ENCODE peak calls at places on chromosomes 16 and 17, in eight cellular contexts. One of them, this sample, is unnamed.
A peak's percentile ranks its signal among the peaks of the same experiment; 100 is the strongest.

GRCh38 chr17:50708050-50709000 is 611 bp upstream of the ANKRD40 start:
- DNase-seq in stimulated activated CD8-positive, alpha-beta memory T cell treated with anti-CD3 and anti-CD28 coated beads, Interleukin-4, amount 100 ng/mL, for 24 hours: no peak
- DNase-seq in T-helper 22 cell: no peak
- DNase-seq in body of pancreas: no peak
- DNase-seq in fibroblast of mammary gland: no peak
- DNase-seq in activated T-helper 1 cell treated with anti-CD3 and anti-CD28 coated beads, Interleukin-12 subunit alpha, Interleukin-12 subunit beta, Interleukin-2, Interleukin-4 antibody, amounts not matched to agents 30 ng/mL and 10 ng/mL and 1 ng/mL, durations not matched to agents 14 hours and 24 hours and 36 hours: no peak
- DNase-seq in small intestine: peak; percentile 31
- DNase-seq in activated CD4-positive, alpha-beta T cell treated with anti-CD3 and anti-CD28 coated beads, Interleukin-2, amount 50 U/mL, for 1 hour: no peak
- DNase-seq in this sample: no peak

GRCh38 chr17:63490321-63490720 is 13.5 kb downstream of the ACE start:
- DNase-seq in stimulated activated CD8-positive, alpha-beta memory T cell treated with anti-CD3 and anti-CD28 coated beads, Interleukin-4, amount 100 ng/mL, for 24 hours: no peak
- DNase-seq in T-helper 22 cell: no peak
- DNase-seq in body of pancreas: peak; percentile 31
- DNase-seq in fibroblast of mammary gland: no peak
- DNase-seq in activated T-helper 1 cell treated with anti-CD3 and anti-CD28 coated beads, Interleukin-12 subunit alpha, Interleukin-12 subunit beta, Interleukin-2, Interleukin-4 antibody, amounts not matched to agents 30 ng/mL and 10 ng/mL and 1 ng/mL, durations not matched to agents 14 hours and 24 hours and 36 hours: no peak
- DNase-seq in small intestine: no peak
- DNase-seq in activated CD4-positive, alpha-beta T cell treated with anti-CD3 and anti-CD28 coated beads, Interleukin-2, amount 50 U/mL, for 1 hour: no peak
- DNase-seq in this sample: no peak

GRCh38 chr17:66387391-66387981 is 85.1 kb downstream of the PRKCA start:
- DNase-seq in stimulated activated CD8-positive, alpha-beta memory T cell treated with anti-CD3 and anti-CD28 coated beads, Interleukin-4, amount 100 ng/mL, for 24 hours: no peak
- DNase-seq in T-helper 22 cell: no peak
- DNase-seq in body of pancreas: no peak
- DNase-seq in fibroblast of mammary gland: no peak
- DNase-seq in activated T-helper 1 cell treated with anti-CD3 and anti-CD28 coated beads, Interleukin-12 subunit alpha, Interleukin-12 subunit beta, Interleukin-2, Interleukin-4 antibody, amounts not matched to agents 30 ng/mL and 10 ng/mL and 1 ng/mL, durations not matched to agents 14 hours and 24 hours and 36 hours: no peak
- DNase-seq in small intestine: no peak
- DNase-seq in activated CD4-positive, alpha-beta T cell treated with anti-CD3 and anti-CD28 coated beads, Interleukin-2, amount 50 U/mL, for 1 hour: no peak
- DNase-seq in this sample: no peak

GRCh38 chr17:1511290-1511689 is 5.1 kb downstream of the INPP5K start:
- DNase-seq in stimulated activated CD8-positive, alpha-beta memory T cell treated with anti-CD3 and anti-CD28 coated beads, Interleukin-4, amount 100 ng/mL, for 24 hours: no peak
- DNase-seq in T-helper 22 cell: no peak
- DNase-seq in body of pancreas: no peak
- DNase-seq in fibroblast of mammary gland: no peak
- DNase-seq in activated T-helper 1 cell treated with anti-CD3 and anti-CD28 coated beads, Interleukin-12 subunit alpha, Interleukin-12 subunit beta, Interleukin-2, Interleukin-4 antibody, amounts not matched to agents 30 ng/mL and 10 ng/mL and 1 ng/mL, durations not matched to agents 14 hours and 24 hours and 36 hours: no peak
- DNase-seq in small intestine: no peak
- DNase-seq in activated CD4-positive, alpha-beta T cell treated with anti-CD3 and anti-CD28 coated beads, Interleukin-2, amount 50 U/mL, for 1 hour: no peak
- DNase-seq in this sample: peak; percentile 32

GRCh38 chr17:66673668-66674276 is 161.1 kb upstream of the CACNG5 start:
- DNase-seq in stimulated activated CD8-positive, alpha-beta memory T cell treated with anti-CD3 and anti-CD28 coated beads, Interleukin-4, amount 100 ng/mL, for 24 hours: no peak
- DNase-seq in T-helper 22 cell: peak; percentile 40
- DNase-seq in body of pancreas: peak; percentile 51
- DNase-seq in fibroblast of mammary gland: peak; percentile 69
- DNase-seq in activated T-helper 1 cell treated with anti-CD3 and anti-CD28 coated beads, Interleukin-12 subunit alpha, Interleukin-12 subunit beta, Interleukin-2, Interleukin-4 antibody, amounts not matched to agents 30 ng/mL and 10 ng/mL and 1 ng/mL, durations not matched to agents 14 hours and 24 hours and 36 hours: peak; percentile 44
- DNase-seq in small intestine: peak; percentile 74
- DNase-seq in activated CD4-positive, alpha-beta T cell treated with anti-CD3 and anti-CD28 coated beads, Interleukin-2, amount 50 U/mL, for 1 hour: peak; percentile 51
- DNase-seq in this sample: peak; percentile 57

GRCh38 chr17:4492762-4493561 is 5.7 kb upstream of the SPNS2 start:
- DNase-seq in stimulated activated CD8-positive, alpha-beta memory T cell treated with anti-CD3 and anti-CD28 coated beads, Interleukin-4, amount 100 ng/mL, for 24 hours: no peak
- DNase-seq in T-helper 22 cell: no peak
- DNase-seq in body of pancreas: peak; percentile 38
- DNase-seq in fibroblast of mammary gland: peak; percentile 30
- DNase-seq in activated T-helper 1 cell treated with anti-CD3 and anti-CD28 coated beads, Interleukin-12 subunit alpha, Interleukin-12 subunit beta, Interleukin-2, Interleukin-4 antibody, amounts not matched to agents 30 ng/mL and 10 ng/mL and 1 ng/mL, durations not matched to agents 14 hours and 24 hours and 36 hours: peak; percentile 24
- DNase-seq in small intestine: peak; percentile 84
- DNase-seq in activated CD4-positive, alpha-beta T cell treated with anti-CD3 and anti-CD28 coated beads, Interleukin-2, amount 50 U/mL, for 1 hour: no peak
- DNase-seq in this sample: peak; percentile 72

GRCh38 chr17:58786586-58787295 is 31.1 kb downstream of the PPM1E start:
- DNase-seq in stimulated activated CD8-positive, alpha-beta memory T cell treated with anti-CD3 and anti-CD28 coated beads, Interleukin-4, amount 100 ng/mL, for 24 hours: no peak
- DNase-seq in T-helper 22 cell: no peak
- DNase-seq in body of pancreas: peak; percentile 36
- DNase-seq in fibroblast of mammary gland: peak; percentile 54
- DNase-seq in activated T-helper 1 cell treated with anti-CD3 and anti-CD28 coated beads, Interleukin-12 subunit alpha, Interleukin-12 subunit beta, Interleukin-2, Interleukin-4 antibody, amounts not matched to agents 30 ng/mL and 10 ng/mL and 1 ng/mL, durations not matched to agents 14 hours and 24 hours and 36 hours: no peak
- DNase-seq in small intestine: peak; percentile 19
- DNase-seq in activated CD4-positive, alpha-beta T cell treated with anti-CD3 and anti-CD28 coated beads, Interleukin-2, amount 50 U/mL, for 1 hour: no peak
- DNase-seq in this sample: no peak

GRCh38 chr16:85649978-85650863 is 37.1 kb downstream of the GSE1 start:
- DNase-seq in stimulated activated CD8-positive, alpha-beta memory T cell treated with anti-CD3 and anti-CD28 coated beads, Interleukin-4, amount 100 ng/mL, for 24 hours: no peak
- DNase-seq in T-helper 22 cell: no peak
- DNase-seq in body of pancreas: no peak
- DNase-seq in fibroblast of mammary gland: no peak
- DNase-seq in activated T-helper 1 cell treated with anti-CD3 and anti-CD28 coated beads, Interleukin-12 subunit alpha, Interleukin-12 subunit beta, Interleukin-2, Interleukin-4 antibody, amounts not matched to agents 30 ng/mL and 10 ng/mL and 1 ng/mL, durations not matched to agents 14 hours and 24 hours and 36 hours: no peak
- DNase-seq in small intestine: no peak
- DNase-seq in activated CD4-positive, alpha-beta T cell treated with anti-CD3 and anti-CD28 coated beads, Interleukin-2, amount 50 U/mL, for 1 hour: no peak
- DNase-seq in this sample: no peak

GRCh38 chr17:946510-947236 is 32.9 kb downstream of the NXN start:
- DNase-seq in stimulated activated CD8-positive, alpha-beta memory T cell treated with anti-CD3 and anti-CD28 coated beads, Interleukin-4, amount 100 ng/mL, for 24 hours: no peak
- DNase-seq in T-helper 22 cell: no peak
- DNase-seq in body of pancreas: no peak
- DNase-seq in fibroblast of mammary gland: no peak
- DNase-seq in activated T-helper 1 cell treated with anti-CD3 and anti-CD28 coated beads, Interleukin-12 subunit alpha, Interleukin-12 subunit beta, Interleukin-2, Interleukin-4 antibody, amounts not matched to agents 30 ng/mL and 10 ng/mL and 1 ng/mL, durations not matched to agents 14 hours and 24 hours and 36 hours: no peak
- DNase-seq in small intestine: no peak
- DNase-seq in activated CD4-positive, alpha-beta T cell treated with anti-CD3 and anti-CD28 coated beads, Interleukin-2, amount 50 U/mL, for 1 hour: no peak
- DNase-seq in this sample: no peak

GRCh38 chr17:78325076-78325712 is 34.7 kb downstream of the SOCS3 start:
- DNase-seq in stimulated activated CD8-positive, alpha-beta memory T cell treated with anti-CD3 and anti-CD28 coated beads, Interleukin-4, amount 100 ng/mL, for 24 hours: no peak
- DNase-seq in T-helper 22 cell: no peak
- DNase-seq in body of pancreas: peak; percentile 50
- DNase-seq in fibroblast of mammary gland: peak; percentile 82
- DNase-seq in activated T-helper 1 cell treated with anti-CD3 and anti-CD28 coated beads, Interleukin-12 subunit alpha, Interleukin-12 subunit beta, Interleukin-2, Interleukin-4 antibody, amounts not matched to agents 30 ng/mL and 10 ng/mL and 1 ng/mL, durations not matched to agents 14 hours and 24 hours and 36 hours: no peak
- DNase-seq in small intestine: no peak
- DNase-seq in activated CD4-positive, alpha-beta T cell treated with anti-CD3 and anti-CD28 coated beads, Interleukin-2, amount 50 U/mL, for 1 hour: no peak
- DNase-seq in this sample: peak; percentile 49

GRCh38 chr16:23998771-23999170 is 163.0 kb downstream of the PRKCB start:
- DNase-seq in stimulated activated CD8-positive, alpha-beta memory T cell treated with anti-CD3 and anti-CD28 coated beads, Interleukin-4, amount 100 ng/mL, for 24 hours: no peak
- DNase-seq in T-helper 22 cell: no peak
- DNase-seq in body of pancreas: no peak
- DNase-seq in fibroblast of mammary gland: no peak
- DNase-seq in activated T-helper 1 cell treated with anti-CD3 and anti-CD28 coated beads, Interleukin-12 subunit alpha, Interleukin-12 subunit beta, Interleukin-2, Interleukin-4 antibody, amounts not matched to agents 30 ng/mL and 10 ng/mL and 1 ng/mL, durations not matched to agents 14 hours and 24 hours and 36 hours: no peak
- DNase-seq in small intestine: no peak
- DNase-seq in activated CD4-positive, alpha-beta T cell treated with anti-CD3 and anti-CD28 coated beads, Interleukin-2, amount 50 U/mL, for 1 hour: no peak
- DNase-seq in this sample: no peak

GRCh38 chr16:86668136-86668535 is 89.8 kb downstream of the FOXL1 start:
- DNase-seq in stimulated activated CD8-positive, alpha-beta memory T cell treated with anti-CD3 and anti-CD28 coated beads, Interleukin-4, amount 100 ng/mL, for 24 hours: no peak
- DNase-seq in T-helper 22 cell: no peak
- DNase-seq in body of pancreas: no peak
- DNase-seq in fibroblast of mammary gland: peak; percentile 84
- DNase-seq in activated T-helper 1 cell treated with anti-CD3 and anti-CD28 coated beads, Interleukin-12 subunit alpha, Interleukin-12 subunit beta, Interleukin-2, Interleukin-4 antibody, amounts not matched to agents 30 ng/mL and 10 ng/mL and 1 ng/mL, durations not matched to agents 14 hours and 24 hours and 36 hours: no peak
- DNase-seq in small intestine: no peak
- DNase-seq in activated CD4-positive, alpha-beta T cell treated with anti-CD3 and anti-CD28 coated beads, Interleukin-2, amount 50 U/mL, for 1 hour: no peak
- DNase-seq in this sample: no peak

GRCh38 chr17:31538080-31538762 is 146.7 kb downstream of the RAB11FIP4 start:
- DNase-seq in stimulated activated CD8-positive, alpha-beta memory T cell treated with anti-CD3 and anti-CD28 coated beads, Interleukin-4, amount 100 ng/mL, for 24 hours: no peak
- DNase-seq in T-helper 22 cell: no peak
- DNase-seq in body of pancreas: no peak
- DNase-seq in fibroblast of mammary gland: no peak
- DNase-seq in activated T-helper 1 cell treated with anti-CD3 and anti-CD28 coated beads, Interleukin-12 subunit alpha, Interleukin-12 subunit beta, Interleukin-2, Interleukin-4 antibody, amounts not matched to agents 30 ng/mL and 10 ng/mL and 1 ng/mL, durations not matched to agents 14 hours and 24 hours and 36 hours: no peak
- DNase-seq in small intestine: no peak
- DNase-seq in activated CD4-positive, alpha-beta T cell treated with anti-CD3 and anti-CD28 coated beads, Interleukin-2, amount 50 U/mL, for 1 hour: no peak
- DNase-seq in this sample: peak; percentile 66

GRCh38 chr17:42519546-42520444 is 16.2 kb upstream of the NAGLU start:
- DNase-seq in stimulated activated CD8-positive, alpha-beta memory T cell treated with anti-CD3 and anti-CD28 coated beads, Interleukin-4, amount 100 ng/mL, for 24 hours: no peak
- DNase-seq in T-helper 22 cell: no peak
- DNase-seq in body of pancreas: peak; percentile 81
- DNase-seq in fibroblast of mammary gland: peak; percentile 98
- DNase-seq in activated T-helper 1 cell treated with anti-CD3 and anti-CD28 coated beads, Interleukin-12 subunit alpha, Interleukin-12 subunit beta, Interleukin-2, Interleukin-4 antibody, amounts not matched to agents 30 ng/mL and 10 ng/mL and 1 ng/mL, durations not matched to agents 14 hours and 24 hours and 36 hours: no peak
- DNase-seq in small intestine: peak; percentile 45
- DNase-seq in activated CD4-positive, alpha-beta T cell treated with anti-CD3 and anti-CD28 coated beads, Interleukin-2, amount 50 U/mL, for 1 hour: no peak
- DNase-seq in this sample: peak; percentile 85

GRCh38 chr17:8148560-8148959 is 3.6 kb downstream of the PER1 start:
- DNase-seq in stimulated activated CD8-positive, alpha-beta memory T cell treated with anti-CD3 and anti-CD28 coated beads, Interleukin-4, amount 100 ng/mL, for 24 hours: no peak
- DNase-seq in T-helper 22 cell: no peak
- DNase-seq in body of pancreas: no peak
- DNase-seq in fibroblast of mammary gland: no peak
- DNase-seq in activated T-helper 1 cell treated with anti-CD3 and anti-CD28 coated beads, Interleukin-12 subunit alpha, Interleukin-12 subunit beta, Interleukin-2, Interleukin-4 antibody, amounts not matched to agents 30 ng/mL and 10 ng/mL and 1 ng/mL, durations not matched to agents 14 hours and 24 hours and 36 hours: no peak
- DNase-seq in small intestine: no peak
- DNase-seq in activated CD4-positive, alpha-beta T cell treated with anti-CD3 and anti-CD28 coated beads, Interleukin-2, amount 50 U/mL, for 1 hour: no peak
- DNase-seq in this sample: no peak

GRCh38 chr17:6684460-6684783 is 28.7 kb downstream of the SLC13A5 start:
- DNase-seq in stimulated activated CD8-positive, alpha-beta memory T cell treated with anti-CD3 and anti-CD28 coated beads, Interleukin-4, amount 100 ng/mL, for 24 hours: no peak
- DNase-seq in T-helper 22 cell: no peak
- DNase-seq in body of pancreas: no peak
- DNase-seq in fibroblast of mammary gland: no peak
- DNase-seq in activated T-helper 1 cell treated with anti-CD3 and anti-CD28 coated beads, Interleukin-12 subunit alpha, Interleukin-12 subunit beta, Interleukin-2, Interleukin-4 antibody, amounts not matched to agents 30 ng/mL and 10 ng/mL and 1 ng/mL, durations not matched to agents 14 hours and 24 hours and 36 hours: no peak
- DNase-seq in small intestine: no peak
- DNase-seq in activated CD4-positive, alpha-beta T cell treated with anti-CD3 and anti-CD28 coated beads, Interleukin-2, amount 50 U/mL, for 1 hour: no peak
- DNase-seq in this sample: no peak

GRCh38 chr17:77919276-77919675 is 39.2 kb upstream of the TNRC6C start:
- DNase-seq in stimulated activated CD8-positive, alpha-beta memory T cell treated with anti-CD3 and anti-CD28 coated beads, Interleukin-4, amount 100 ng/mL, for 24 hours: no peak
- DNase-seq in T-helper 22 cell: no peak
- DNase-seq in body of pancreas: no peak
- DNase-seq in fibroblast of mammary gland: no peak
- DNase-seq in activated T-helper 1 cell treated with anti-CD3 and anti-CD28 coated beads, Interleukin-12 subunit alpha, Interleukin-12 subunit beta, Interleukin-2, Interleukin-4 antibody, amounts not matched to agents 30 ng/mL and 10 ng/mL and 1 ng/mL, durations not matched to agents 14 hours and 24 hours and 36 hours: no peak
- DNase-seq in small intestine: no peak
- DNase-seq in activated CD4-positive, alpha-beta T cell treated with anti-CD3 and anti-CD28 coated beads, Interleukin-2, amount 50 U/mL, for 1 hour: no peak
- DNase-seq in this sample: no peak

GRCh38 chr17:31052187-31052889 is 42.4 kb upstream of the NF1 start:
- DNase-seq in stimulated activated CD8-positive, alpha-beta memory T cell treated with anti-CD3 and anti-CD28 coated beads, Interleukin-4, amount 100 ng/mL, for 24 hours: no peak
- DNase-seq in T-helper 22 cell: no peak
- DNase-seq in body of pancreas: peak; percentile 62
- DNase-seq in fibroblast of mammary gland: peak; percentile 98
- DNase-seq in activated T-helper 1 cell treated with anti-CD3 and anti-CD28 coated beads, Interleukin-12 subunit alpha, Interleukin-12 subunit beta, Interleukin-2, Interleukin-4 antibody, amounts not matched to agents 30 ng/mL and 10 ng/mL and 1 ng/mL, durations not matched to agents 14 hours and 24 hours and 36 hours: no peak
- DNase-seq in small intestine: no peak
- DNase-seq in activated CD4-positive, alpha-beta T cell treated with anti-CD3 and anti-CD28 coated beads, Interleukin-2, amount 50 U/mL, for 1 hour: no peak
- DNase-seq in this sample: no peak

GRCh38 chr16:87314990-87315420 is 2.2 kb downstream of the C16orf95 start:
- DNase-seq in stimulated activated CD8-positive, alpha-beta memory T cell treated with anti-CD3 and anti-CD28 coated beads, Interleukin-4, amount 100 ng/mL, for 24 hours: no peak
- DNase-seq in T-helper 22 cell: no peak
- DNase-seq in body of pancreas: no peak
- DNase-seq in fibroblast of mammary gland: no peak
- DNase-seq in activated T-helper 1 cell treated with anti-CD3 and anti-CD28 coated beads, Interleukin-12 subunit alpha, Interleukin-12 subunit beta, Interleukin-2, Interleukin-4 antibody, amounts not matched to agents 30 ng/mL and 10 ng/mL and 1 ng/mL, durations not matched to agents 14 hours and 24 hours and 36 hours: no peak
- DNase-seq in small intestine: no peak
- DNase-seq in activated CD4-positive, alpha-beta T cell treated with anti-CD3 and anti-CD28 coated beads, Interleukin-2, amount 50 U/mL, for 1 hour: no peak
- DNase-seq in this sample: no peak

GRCh38 chr16:8878523-8878911 is 3.6 kb upstream of the LITAFD start:
- DNase-seq in stimulated activated CD8-positive, alpha-beta memory T cell treated with anti-CD3 and anti-CD28 coated beads, Interleukin-4, amount 100 ng/mL, for 24 hours: no peak
- DNase-seq in T-helper 22 cell: no peak
- DNase-seq in body of pancreas: peak; percentile 40
- DNase-seq in fibroblast of mammary gland: peak; percentile 88
- DNase-seq in activated T-helper 1 cell treated with anti-CD3 and anti-CD28 coated beads, Interleukin-12 subunit alpha, Interleukin-12 subunit beta, Interleukin-2, Interleukin-4 antibody, amounts not matched to agents 30 ng/mL and 10 ng/mL and 1 ng/mL, durations not matched to agents 14 hours and 24 hours and 36 hours: no peak
- DNase-seq in small intestine: no peak
- DNase-seq in activated CD4-positive, alpha-beta T cell treated with anti-CD3 and anti-CD28 coated beads, Interleukin-2, amount 50 U/mL, for 1 hour: no peak
- DNase-seq in this sample: no peak

GRCh38 chr17:82367724-82368524 is 3.6 kb upstream of the UTS2R start:
- DNase-seq in stimulated activated CD8-positive, alpha-beta memory T cell treated with anti-CD3 and anti-CD28 coated beads, Interleukin-4, amount 100 ng/mL, for 24 hours: no peak
- DNase-seq in T-helper 22 cell: no peak
- DNase-seq in body of pancreas: no peak
- DNase-seq in fibroblast of mammary gland: peak; percentile 10
- DNase-seq in activated T-helper 1 cell treated with anti-CD3 and anti-CD28 coated beads, Interleukin-12 subunit alpha, Interleukin-12 subunit beta, Interleukin-2, Interleukin-4 antibody, amounts not matched to agents 30 ng/mL and 10 ng/mL and 1 ng/mL, durations not matched to agents 14 hours and 24 hours and 36 hours: no peak
- DNase-seq in small intestine: no peak
- DNase-seq in activated CD4-positive, alpha-beta T cell treated with anti-CD3 and anti-CD28 coated beads, Interleukin-2, amount 50 U/mL, for 1 hour: no peak
- DNase-seq in this sample: no peak

GRCh38 chr17:42016411-42016831 is 818 bp downstream of the DNAJC7 start:
- DNase-seq in stimulated activated CD8-positive, alpha-beta memory T cell treated with anti-CD3 and anti-CD28 coated beads, Interleukin-4, amount 100 ng/mL, for 24 hours: no peak
- DNase-seq in T-helper 22 cell: no peak
- DNase-seq in body of pancreas: no peak
- DNase-seq in fibroblast of mammary gland: no peak
- DNase-seq in activated T-helper 1 cell treated with anti-CD3 and anti-CD28 coated beads, Interleukin-12 subunit alpha, Interleukin-12 subunit beta, Interleukin-2, Interleukin-4 antibody, amounts not matched to agents 30 ng/mL and 10 ng/mL and 1 ng/mL, durations not matched to agents 14 hours and 24 hours and 36 hours: no peak
- DNase-seq in small intestine: peak; percentile 48
- DNase-seq in activated CD4-positive, alpha-beta T cell treated with anti-CD3 and anti-CD28 coated beads, Interleukin-2, amount 50 U/mL, for 1 hour: peak; percentile 13
- DNase-seq in this sample: no peak

GRCh38 chr16:75535901-75536300 is at the start of gene CHST5:
- DNase-seq in stimulated activated CD8-positive, alpha-beta memory T cell treated with anti-CD3 and anti-CD28 coated beads, Interleukin-4, amount 100 ng/mL, for 24 hours: no peak
- DNase-seq in T-helper 22 cell: no peak
- DNase-seq in body of pancreas: no peak
- DNase-seq in fibroblast of mammary gland: no peak
- DNase-seq in activated T-helper 1 cell treated with anti-CD3 and anti-CD28 coated beads, Interleukin-12 subunit alpha, Interleukin-12 subunit beta, Interleukin-2, Interleukin-4 antibody, amounts not matched to agents 30 ng/mL and 10 ng/mL and 1 ng/mL, durations not matched to agents 14 hours and 24 hours and 36 hours: no peak
- DNase-seq in small intestine: peak; percentile 96
- DNase-seq in activated CD4-positive, alpha-beta T cell treated with anti-CD3 and anti-CD28 coated beads, Interleukin-2, amount 50 U/mL, for 1 hour: no peak
- DNase-seq in this sample: peak; percentile 82

GRCh38 chr16:67412294-67412693 is 4.0 kb downstream of the ZDHHC1 start:
- DNase-seq in stimulated activated CD8-positive, alpha-beta memory T cell treated with anti-CD3 and anti-CD28 coated beads, Interleukin-4, amount 100 ng/mL, for 24 hours: no peak
- DNase-seq in T-helper 22 cell: no peak
- DNase-seq in body of pancreas: no peak
- DNase-seq in fibroblast of mammary gland: no peak
- DNase-seq in activated T-helper 1 cell treated with anti-CD3 and anti-CD28 coated beads, Interleukin-12 subunit alpha, Interleukin-12 subunit beta, Interleukin-2, Interleukin-4 antibody, amounts not matched to agents 30 ng/mL and 10 ng/mL and 1 ng/mL, durations not matched to agents 14 hours and 24 hours and 36 hours: no peak
- DNase-seq in small intestine: no peak
- DNase-seq in activated CD4-positive, alpha-beta T cell treated with anti-CD3 and anti-CD28 coated beads, Interleukin-2, amount 50 U/mL, for 1 hour: no peak
- DNase-seq in this sample: no peak

GRCh38 chr17:50637829-50638571 is 3.3 kb downstream of the ABCC3 start:
- DNase-seq in stimulated activated CD8-positive, alpha-beta memory T cell treated with anti-CD3 and anti-CD28 coated beads, Interleukin-4, amount 100 ng/mL, for 24 hours: no peak
- DNase-seq in T-helper 22 cell: no peak
- DNase-seq in body of pancreas: no peak
- DNase-seq in fibroblast of mammary gland: no peak
- DNase-seq in activated T-helper 1 cell treated with anti-CD3 and anti-CD28 coated beads, Interleukin-12 subunit alpha, Interleukin-12 subunit beta, Interleukin-2, Interleukin-4 antibody, amounts not matched to agents 30 ng/mL and 10 ng/mL and 1 ng/mL, durations not matched to agents 14 hours and 24 hours and 36 hours: no peak
- DNase-seq in small intestine: peak; percentile 37
- DNase-seq in activated CD4-positive, alpha-beta T cell treated with anti-CD3 and anti-CD28 coated beads, Interleukin-2, amount 50 U/mL, for 1 hour: no peak
- DNase-seq in this sample: no peak

GRCh38 chr17:67421869-67422273 is 44.8 kb downstream of the PITPNC1 start:
- DNase-seq in stimulated activated CD8-positive, alpha-beta memory T cell treated with anti-CD3 and anti-CD28 coated beads, Interleukin-4, amount 100 ng/mL, for 24 hours: no peak
- DNase-seq in T-helper 22 cell: peak; percentile 64
- DNase-seq in body of pancreas: peak; percentile 84
- DNase-seq in fibroblast of mammary gland: peak; percentile 99
- DNase-seq in activated T-helper 1 cell treated with anti-CD3 and anti-CD28 coated beads, Interleukin-12 subunit alpha, Interleukin-12 subunit beta, Interleukin-2, Interleukin-4 antibody, amounts not matched to agents 30 ng/mL and 10 ng/mL and 1 ng/mL, durations not matched to agents 14 hours and 24 hours and 36 hours: peak; percentile 64
- DNase-seq in small intestine: peak; percentile 93
- DNase-seq in activated CD4-positive, alpha-beta T cell treated with anti-CD3 and anti-CD28 coated beads, Interleukin-2, amount 50 U/mL, for 1 hour: peak; percentile 34
- DNase-seq in this sample: peak; percentile 43

GRCh38 chr17:78117027-78117981 is 11.3 kb downstream of the TMC6 start:
- DNase-seq in stimulated activated CD8-positive, alpha-beta memory T cell treated with anti-CD3 and anti-CD28 coated beads, Interleukin-4, amount 100 ng/mL, for 24 hours: no peak
- DNase-seq in T-helper 22 cell: no peak
- DNase-seq in body of pancreas: peak; percentile 62
- DNase-seq in fibroblast of mammary gland: no peak
- DNase-seq in activated T-helper 1 cell treated with anti-CD3 and anti-CD28 coated beads, Interleukin-12 subunit alpha, Interleukin-12 subunit beta, Interleukin-2, Interleukin-4 antibody, amounts not matched to agents 30 ng/mL and 10 ng/mL and 1 ng/mL, durations not matched to agents 14 hours and 24 hours and 36 hours: no peak
- DNase-seq in small intestine: peak; percentile 42
- DNase-seq in activated CD4-positive, alpha-beta T cell treated with anti-CD3 and anti-CD28 coated beads, Interleukin-2, amount 50 U/mL, for 1 hour: no peak
- DNase-seq in this sample: peak; percentile 53

GRCh38 chr17:75795820-75796607 is 11.4 kb downstream of the UNK start:
- DNase-seq in stimulated activated CD8-positive, alpha-beta memory T cell treated with anti-CD3 and anti-CD28 coated beads, Interleukin-4, amount 100 ng/mL, for 24 hours: no peak
- DNase-seq in T-helper 22 cell: no peak
- DNase-seq in body of pancreas: no peak
- DNase-seq in fibroblast of mammary gland: no peak
- DNase-seq in activated T-helper 1 cell treated with anti-CD3 and anti-CD28 coated beads, Interleukin-12 subunit alpha, Interleukin-12 subunit beta, Interleukin-2, Interleukin-4 antibody, amounts not matched to agents 30 ng/mL and 10 ng/mL and 1 ng/mL, durations not matched to agents 14 hours and 24 hours and 36 hours: no peak
- DNase-seq in small intestine: no peak
- DNase-seq in activated CD4-positive, alpha-beta T cell treated with anti-CD3 and anti-CD28 coated beads, Interleukin-2, amount 50 U/mL, for 1 hour: no peak
- DNase-seq in this sample: no peak

GRCh38 chr16:56915311-56916105 is 16.4 kb upstream of the HERPUD1 start:
- DNase-seq in stimulated activated CD8-positive, alpha-beta memory T cell treated with anti-CD3 and anti-CD28 coated beads, Interleukin-4, amount 100 ng/mL, for 24 hours: no peak
- DNase-seq in T-helper 22 cell: no peak
- DNase-seq in body of pancreas: no peak
- DNase-seq in fibroblast of mammary gland: no peak
- DNase-seq in activated T-helper 1 cell treated with anti-CD3 and anti-CD28 coated beads, Interleukin-12 subunit alpha, Interleukin-12 subunit beta, Interleukin-2, Interleukin-4 antibody, amounts not matched to agents 30 ng/mL and 10 ng/mL and 1 ng/mL, durations not matched to agents 14 hours and 24 hours and 36 hours: no peak
- DNase-seq in small intestine: no peak
- DNase-seq in activated CD4-positive, alpha-beta T cell treated with anti-CD3 and anti-CD28 coated beads, Interleukin-2, amount 50 U/mL, for 1 hour: no peak
- DNase-seq in this sample: no peak